ENCODE peak calls at places on chromosomes 5 and 9, in four cellular contexts. R is fibroblast of pulmonary artery, V is cardiac muscle cell, S is astrocyte of the cerebellum. E is an unnamed sample.

GRCh38 chr5:151572657-151573368 is 18.3 kb downstream of the FAT2 start:
- DNase-seq in R (no peak), V (no peak), S (no peak), E (no peak)

GRCh38 chr9:107137495-107138202 is 145.4 kb upstream of the RAD23B start:
- DNase-seq in R (peak; percentile 60), V (peak; percentile 56), S (peak; percentile 9), E (no peak)

GRCh38 chr5:32628049-32628803 is 42.9 kb downstream of the SUB1 start:
- DNase-seq in R (peak; percentile 62), V (peak; percentile 67), S (no peak), E (no peak)

GRCh38 chr5:113112435-113112834 is 135.8 kb downstream of the DCP2 start:
- DNase-seq in R (peak; percentile 72), V (peak; percentile 73), S (peak; percentile 39), E (no peak)

GRCh38 chr9:112112519-112112918 is 62.6 kb downstream of the SUSD1 start:
- DNase-seq in R (peak; percentile 81), V (peak; percentile 72), S (peak; percentile 57), E (no peak)

GRCh38 chr5:106964102-106964501 is 706.6 kb downstream of the EFNA5 start:
- DNase-seq in R (peak; percentile 30), V (no peak), S (peak; percentile 70), E (no peak)

GRCh38 chr5:170173227-170173626 is 59.6 kb upstream of the C5orf58 start:
- DNase-seq in R (no peak), V (no peak), S (no peak), E (no peak)

GRCh38 chr5:14270212-14270702 is 127.1 kb downstream of the TRIO start:
- DNase-seq in R (peak; percentile 79), V (peak; percentile 77), S (peak; percentile 55), E (no peak)

GRCh38 chr5:65394078-65394477 is 87.6 kb downstream of the ADAMTS6 start:
- DNase-seq in R (peak; percentile 97), V (peak; percentile 97), S (peak; percentile 95), E (no peak)

GRCh38 chr9:16030513-16031185 is 477.8 kb downstream of the CCDC171 start:
- DNase-seq in R (peak; percentile 77), V (peak; percentile 82), S (peak; percentile 97), E (no peak)

GRCh38 chr5:31382051-31382878 is 149.6 kb downstream of the DROSHA start:
- DNase-seq in R (no peak), V (no peak), S (no peak), E (no peak)

GRCh38 chr9:124285903-124286291 is 28.1 kb downstream of the NEK6 start:
- DNase-seq in R (peak; percentile 98), V (peak; percentile 98), S (peak; percentile 97), E (no peak)

GRCh38 chr5:27494845-27495244 is 456.5 kb upstream of the CDH9 start:
- DNase-seq in R (no peak), V (no peak), S (no peak), E (no peak)

GRCh38 chr5:77781076-77781475 is 4.9 kb upstream of the TBCA start:
- DNase-seq in R (no peak), V (no peak), S (no peak), E (no peak)

GRCh38 chr5:125274938-125275759 is 528.7 kb upstream of the ZNF608 start:
- DNase-seq in R (peak; percentile 14), V (no peak), S (peak; percentile 56), E (no peak)

GRCh38 chr9:125982798-125983406 is 235.7 kb downstream of the PBX3 start:
- DNase-seq in R (no peak), V (no peak), S (no peak), E (no peak)

GRCh38 chr5:16964821-16965220 is 28.7 kb upstream of the MYO10 start:
- DNase-seq in R (no peak), V (no peak), S (no peak), E (no peak)

GRCh38 chr5:6468104-6468503 is 19.4 kb downstream of the UBE2QL1 start:
- DNase-seq in R (no peak), V (no peak), S (no peak), E (no peak)

GRCh38 chr9:129245276-129245675 is 67.2 kb upstream of the IER5L start:
- DNase-seq in R (peak; percentile 18), V (peak; percentile 34), S (no peak), E (no peak)

GRCh38 chr9:80885894-80886293 is 803.5 kb downstream of the TLE1 start:
- DNase-seq in R (no peak), V (peak; percentile 33), S (no peak), E (no peak)

GRCh38 chr9:19992556-19992955 is 203.7 kb upstream of the SLC24A2 start:
- DNase-seq in R (no peak), V (peak; percentile 42), S (no peak), E (no peak)

GRCh38 chr9:4328723-4329122 is 28.9 kb upstream of the GLIS3 start:
- DNase-seq in R (no peak), V (no peak), S (peak; percentile 63), E (no peak)

GRCh38 chr9:68904454-68904853 is 109.5 kb downstream of the PRKACG start:
- DNase-seq in R (peak; percentile 3), V (peak; percentile 33), S (no peak), E (no peak)

GRCh38 chr5:165224366-165224765 is 1718.9 kb downstream of the MAT2B start:
- DNase-seq in R (no peak), V (no peak), S (no peak), E (no peak)

GRCh38 chr9:79913867-79914266 is 342.1 kb downstream of the TLE4 start:
- DNase-seq in R (no peak), V (no peak), S (no peak), E (no peak)

GRCh38 chr5:169299651-169300467 is 1.1 kb downstream of the SLIT3 start:
- DNase-seq in R (peak; percentile 25), V (peak; percentile 68), S (no peak), E (no peak)

GRCh38 chr5:101535626-101536025 is 632.5 kb upstream of the ST8SIA4 start:
- DNase-seq in R (no peak), V (no peak), S (no peak), E (no peak)

GRCh38 chr5:59621477-59621876 is 272.0 kb downstream of the PDE4D start:
- DNase-seq in R (peak; percentile 39), V (peak; percentile 44), S (no peak), E (no peak)

GRCh38 chr5:174383196-174384178 is 338.0 kb downstream of the NSG2 start:
- DNase-seq in R (no peak), V (no peak), S (no peak), E (no peak)

GRCh38 chr9:108477538-108478006 is 378.2 kb downstream of the ACTL7B start:
- DNase-seq in R (peak; percentile 88), V (peak; percentile 76), S (peak; percentile 34), E (no peak)

GRCh38 chr5:163079618-163080017 is 357.8 kb upstream of the CCNG1 start:
- DNase-seq in R (no peak), V (no peak), S (no peak), E (no peak)

GRCh38 chr5:175654346-175654745 is 3.5 kb upstream of the HRH2 start:
- DNase-seq in R (no peak), V (no peak), S (no peak), E (no peak)

GRCh38 chr9:88829276-88829675 is 162.0 kb upstream of the S1PR3 start:
- DNase-seq in R (no peak), V (no peak), S (no peak), E (no peak)

GRCh38 chr5:154092356-154092755 is 53.6 kb downstream of the MFAP3 start:
- DNase-seq in R (peak; percentile 39), V (peak; percentile 71), S (no peak), E (no peak)

GRCh38 chr9:36922548-36922947 is 111.5 kb downstream of the PAX5 start:
- DNase-seq in R (no peak), V (no peak), S (peak; percentile 36), E (no peak)

GRCh38 chr5:136228358-136228757 is 35.4 kb upstream of the SMIM32 start:
- DNase-seq in R (no peak), V (no peak), S (no peak), E (no peak)

GRCh38 chr9:93091453-93092081 is 4.5 kb upstream of the CARD19 start:
- DNase-seq in R (peak; percentile 87), V (peak; percentile 82), S (peak; percentile 45), E (peak; percentile 14)

GRCh38 chr5:115543931-115544370 is 624 bp downstream of the FEM1C start:
- DNase-seq in R (peak; percentile 54), V (peak; percentile 67), S (peak; percentile 38), E (no peak)

GRCh38 chr5:37552770-37553719 is 173.9 kb downstream of the WDR70 start:
- DNase-seq in R (peak; percentile 97), V (peak; percentile 97), S (peak; percentile 60), E (no peak)

GRCh38 chr5:37554403-37554739 is 175.3 kb downstream of the WDR70 start:
- DNase-seq in R (no peak), V (no peak), S (no peak), E (no peak)

GRCh38 chr5:37553720-37554402 is 174.7 kb downstream of the WDR70 start:
- DNase-seq in R (peak; percentile 75), V (peak; percentile 74), S (peak; percentile 9), E (no peak)

GRCh38 chr5:37557734-37558293 is 178.7 kb downstream of the WDR70 start:
- DNase-seq in R (no peak), V (no peak), S (no peak), E (no peak)

GRCh38 chr5:37554938-37555337 is 175.8 kb downstream of the WDR70 start:
- DNase-seq in R (no peak), V (no peak), S (no peak), E (no peak)
- TF ChIP-seq CTCF in R (peak; percentile 37), V (peak; percentile 31), S (peak; percentile 33), E (no peak)

DNA sequence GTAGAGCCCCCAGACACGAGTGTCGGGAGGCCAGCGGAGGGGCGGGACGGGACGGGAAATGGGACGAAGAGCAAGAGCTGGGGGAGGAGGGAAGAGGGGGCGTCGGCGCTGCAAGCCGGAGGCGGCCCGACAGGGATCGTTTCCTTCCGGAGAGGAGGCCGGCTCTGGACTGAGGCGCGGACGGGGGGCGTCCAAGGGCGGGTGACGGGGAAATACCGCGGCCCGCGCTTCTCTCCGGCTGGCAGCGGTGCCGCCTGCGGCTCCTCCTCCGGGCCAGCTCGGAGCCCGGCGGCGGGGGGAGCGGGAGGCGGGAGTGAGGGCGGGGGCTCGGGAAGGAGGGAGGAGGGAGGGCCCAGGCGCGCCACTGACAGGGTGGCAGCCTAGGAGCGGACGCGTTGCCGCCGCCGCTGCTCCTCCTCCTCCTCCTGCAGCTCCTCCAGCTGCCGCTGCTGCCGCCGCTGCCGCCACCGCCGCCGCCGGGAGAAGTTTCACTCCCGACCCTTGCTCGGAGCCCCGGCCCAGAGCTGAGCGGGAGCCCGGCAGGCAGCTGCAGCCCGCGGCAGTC is at the start of gene CHSY3:
- DNase-seq in R (peak; percentile 83), V (peak; percentile 92), S (peak; percentile 22), E (no peak)
- TF ChIP-seq CTCF in R (no peak), V (no peak), S (no peak), E (no peak)

GRCh38 chr5:141788296-141788980 is 89.8 kb downstream of the PCDH1 start:
- DNase-seq in R (no peak), V (no peak), S (no peak), E (no peak)
- TF ChIP-seq CTCF in R (no peak), V (no peak), S (no peak), E (no peak)

GRCh38 chr5:172641359-172642045 is 439 bp downstream of the NEURL1B start:
- DNase-seq in R (no peak), V (no peak), S (no peak), E (no peak)
- TF ChIP-seq CTCF in R (no peak), V (peak; percentile 9), S (peak; percentile 6), E (no peak)

GRCh38 chr9:133880851-133881634 is 111.1 kb downstream of the VAV2 start:
- DNase-seq in R (peak; percentile 34), V (peak; percentile 42), S (no peak), E (no peak)
- TF ChIP-seq CTCF in R (no peak), V (no peak), S (no peak), E (no peak)